ENCODE peak calls at places on chromosomes 2 and 18, in seven cellular contexts. F is kidney glomerular epithelial cell; O is activated CD4-positive, alpha-beta T cell treated with anti-CD3 and anti-CD28 coated beads, Interleukin-2, amount 50 U/mL, for 48 hours; J is left lung; P is amniotic stem cell; A is caudate nucleus; X is neuronal stem cell. Q is an unnamed sample.

GRCh38 chr2:52084760-52085159 is 1052.8 kb upstream of the NRXN1 start:
- DNase-seq in F (no peak), O (no peak), J (no peak), P (no peak), A (no peak), X (no peak), Q (no peak)

GRCh38 chr2:100845141-100845991 is 25.4 kb downstream of the NPAS2 start:
- DNase-seq in F (no peak), O (no peak), J (no peak), P (no peak), A (no peak), X (no peak), Q (no peak)

GRCh38 chr18:55633032-55633431 is 45.0 kb upstream of the TCF4 start:
- DNase-seq in F (no peak), O (no peak), J (no peak), P (no peak), A (no peak), X (no peak), Q (no peak)

GRCh38 chr2:237459741-237460174 is 27.3 kb upstream of the MLPH start:
- DNase-seq in F (no peak), O (no peak), J (no peak), P (no peak), A (no peak), X (no peak), Q (no peak)

GRCh38 chr2:70181363-70181956 is 9.4 kb downstream of the C2orf42 start:
- DNase-seq in F (no peak), O (no peak), J (no peak), P (no peak), A (no peak), X (no peak), Q (peak)

GRCh38 chr2:107107351-107107750 is 221.4 kb upstream of the ST6GAL2 start:
- DNase-seq in F (no peak), O (no peak), J (no peak), P (no peak), A (no peak), X (no peak), Q (no peak)

GRCh38 chr2:240326246-240326645 is 109.2 kb upstream of the GPC1 start:
- DNase-seq in F (peak), O (no peak), J (no peak), P (no peak), A (no peak), X (peak), Q (no peak)

GRCh38 chr2:96147593-96148201 is 2.5 kb upstream of the DUSP2 start:
- DNase-seq in F (no peak), O (peak), J (no peak), P (no peak), A (no peak), X (no peak), Q (no peak)

GRCh38 chr2:239259603-239260298 is 141.1 kb downstream of the HDAC4 start:
- DNase-seq in F (no peak), O (peak), J (no peak), P (no peak), A (no peak), X (no peak), Q (no peak)

GRCh38 chr2:241066893-241067341 is 35.2 kb downstream of the MTERF4 start:
- DNase-seq in F (no peak), O (no peak), J (peak), P (no peak), A (no peak), X (peak), Q (no peak)

GRCh38 chr2:128424806-128425205 is 106.1 kb upstream of the HS6ST1 start:
- DNase-seq in F (no peak), O (no peak), J (no peak), P (no peak), A (no peak), X (no peak), Q (no peak)

GRCh38 chr2:112884869-112885502 is 26.0 kb upstream of the IL37 start:
- DNase-seq in F (no peak), O (peak), J (peak), P (no peak), A (peak), X (peak), Q (peak)

GRCh38 chr2:11564864-11565567 is 31.2 kb downstream of the GREB1 start:
- DNase-seq in F (no peak), O (no peak), J (no peak), P (no peak), A (no peak), X (no peak), Q (no peak)

GRCh38 chr18:49460958-49461601 is 635 bp upstream of the DYM start:
- DNase-seq in F (no peak), O (no peak), J (no peak), P (no peak), A (no peak), X (no peak), Q (no peak)

GRCh38 chr2:233371608-233372007 is 17.3 kb downstream of the DGKD start:
- DNase-seq in F (no peak), O (no peak), J (no peak), P (no peak), A (no peak), X (no peak), Q (no peak)

GRCh38 chr2:222038086-222038802 is 260.6 kb downstream of the PAX3 start:
- DNase-seq in F (no peak), O (no peak), J (no peak), P (peak), A (no peak), X (no peak), Q (no peak)

GRCh38 chr2:121485039-121485438 is 45.6 kb upstream of the RNU4ATAC start:
- DNase-seq in F (peak), O (no peak), J (no peak), P (no peak), A (no peak), X (no peak), Q (no peak)

GRCh38 chr18:75256376-75256775 is 45.8 kb downstream of the TSHZ1 start:
- DNase-seq in F (no peak), O (no peak), J (no peak), P (no peak), A (no peak), X (no peak), Q (no peak)

GRCh38 chr2:136874258-136874657 is 108.9 kb downstream of the THSD7B start:
- DNase-seq in F (peak), O (no peak), J (no peak), P (no peak), A (no peak), X (peak), Q (no peak)

Q was measured in GM12892.